ENCODE peak calls at places on chromosomes 3 and 15, in seven cellular contexts. S, G, X, F, V, B and D are unnamed samples.

GRCh38 chr3:128504957-128505730 is 12.1 kb upstream of the GATA2 start:
- DNase-seq in S (no peak), G (no peak), X (no peak), F (no peak), V (no peak), B (no peak), D (no peak)

GRCh38 chr3:13352621-13353131 is 67.4 kb downstream of the NUP210 start:
- DNase-seq in S (no peak), G (no peak), X (peak), F (no peak), V (peak), B (peak), D (no peak)

GRCh38 chr15:60328852-60329443 is 68.8 kb downstream of the ANXA2 start:
- DNase-seq in S (peak), G (no peak), X (peak), F (no peak), V (peak), B (no peak), D (no peak)

GRCh38 chr15:89114974-89115373 is 26.7 kb downstream of the ABHD2 start:
- DNase-seq in S (no peak), G (no peak), X (peak), F (no peak), V (no peak), B (peak), D (no peak)

GRCh38 chr3:81550415-81550814 is 211.0 kb downstream of the GBE1 start:
- DNase-seq in S (no peak), G (no peak), X (peak), F (no peak), V (no peak), B (peak), D (no peak)

GRCh38 chr3:107001635-107002034 is 375.6 kb upstream of the CCDC54 start:
- DNase-seq in S (no peak), G (no peak), X (no peak), F (no peak), V (no peak), B (no peak), D (no peak)

GRCh38 chr3:45870099-45870498 is 16.2 kb upstream of the CCR9 start:
- DNase-seq in S (no peak), G (no peak), X (no peak), F (no peak), V (no peak), B (no peak), D (no peak)

GRCh38 chr3:190183121-190183520 is 62.4 kb upstream of the P3H2 start:
- DNase-seq in S (no peak), G (no peak), X (peak), F (no peak), V (no peak), B (peak), D (no peak)

GRCh38 chr15:95024388-95024787 is 793.0 kb downstream of the MCTP2 start:
- DNase-seq in S (peak), G (no peak), X (peak), F (no peak), V (no peak), B (peak), D (no peak)

GRCh38 chr3:51773529-51773928 is 5.5 kb downstream of the IQCF6 start:
- DNase-seq in S (no peak), G (no peak), X (no peak), F (no peak), V (no peak), B (no peak), D (no peak)

GRCh38 chr3:74606987-74607386 is 7.5 kb downstream of the CNTN3 start:
- DNase-seq in S (no peak), G (no peak), X (no peak), F (no peak), V (no peak), B (no peak), D (no peak)

GRCh38 chr3:84692261-84692660 is 266.5 kb upstream of the CADM2 start:
- DNase-seq in S (no peak), G (no peak), X (no peak), F (no peak), V (no peak), B (no peak), D (no peak)

GRCh38 chr15:67783303-67783702 is 42.0 kb upstream of the SKOR1 start:
- DNase-seq in S (peak), G (no peak), X (no peak), F (no peak), V (no peak), B (no peak), D (no peak)

GRCh38 chr15:58182460-58183163 is 44.4 kb downstream of the AQP9 start:
- DNase-seq in S (peak), G (peak), X (peak), F (no peak), V (peak), B (peak), D (peak)

GRCh38 chr3:67662733-67663132 is 8.3 kb upstream of the SUCLG2 start:
- DNase-seq in S (no peak), G (no peak), X (no peak), F (no peak), V (no peak), B (no peak), D (no peak)

GRCh38 chr3:10471337-10471721 is 34.1 kb downstream of the ATP2B2 start:
- DNase-seq in S (no peak), G (no peak), X (no peak), F (no peak), V (no peak), B (peak), D (no peak)

GRCh38 chr3:184466413-184466960 is 86.6 kb downstream of the CHRD start:
- DNase-seq in S (no peak), G (no peak), X (peak), F (peak), V (no peak), B (peak), D (no peak)

GRCh38 chr3:184237211-184237610 is 7.8 kb downstream of the VWA5B2 start:
- DNase-seq in S (no peak), G (no peak), X (no peak), F (no peak), V (no peak), B (no peak), D (no peak)

GRCh38 chr3:146498002-146498736 is 28.8 kb upstream of the PLSCR2 start:
- DNase-seq in S (no peak), G (no peak), X (no peak), F (no peak), V (no peak), B (no peak), D (no peak)

GRCh38 chr3:171157980-171158379 is 131.5 kb upstream of the SLC2A2 start:
- DNase-seq in S (no peak), G (no peak), X (no peak), F (no peak), V (no peak), B (no peak), D (no peak)
- H3K27ac ChIP-seq in S (no peak), G (no peak), X (no peak), F (no peak), V (no peak), B (no peak), D (peak)

GRCh38 chr3:33909547-33909946 is 111.1 kb downstream of the PDCD6IP start:
- DNase-seq in S (no peak), G (no peak), X (no peak), F (no peak), V (no peak), B (no peak), D (no peak)
- H3K27ac ChIP-seq in S (no peak), G (no peak), X (no peak), F (no peak), V (no peak), B (no peak), D (no peak)

GRCh38 chr3:15645246-15645645 is 43.7 kb downstream of the BTD start:
- DNase-seq in S (no peak), G (no peak), X (no peak), F (no peak), V (no peak), B (no peak), D (no peak)
- H3K27ac ChIP-seq in S (no peak), G (no peak), X (peak), F (no peak), V (no peak), B (peak), D (no peak)

GRCh38 chr3:89268059-89268458 is 160.6 kb downstream of the EPHA3 start:
- DNase-seq in S (no peak), G (no peak), X (no peak), F (no peak), V (no peak), B (peak), D (no peak)
- H3K27ac ChIP-seq in S (no peak), G (no peak), X (no peak), F (no peak), V (no peak), B (no peak), D (no peak)

GRCh38 chr3:49669352-49669751 is 4.8 kb upstream of the APEH start:
- DNase-seq in S (no peak), G (no peak), X (no peak), F (no peak), V (no peak), B (no peak), D (no peak)
- H3K27ac ChIP-seq in S (no peak), G (no peak), X (no peak), F (no peak), V (no peak), B (no peak), D (no peak)

DNA sequence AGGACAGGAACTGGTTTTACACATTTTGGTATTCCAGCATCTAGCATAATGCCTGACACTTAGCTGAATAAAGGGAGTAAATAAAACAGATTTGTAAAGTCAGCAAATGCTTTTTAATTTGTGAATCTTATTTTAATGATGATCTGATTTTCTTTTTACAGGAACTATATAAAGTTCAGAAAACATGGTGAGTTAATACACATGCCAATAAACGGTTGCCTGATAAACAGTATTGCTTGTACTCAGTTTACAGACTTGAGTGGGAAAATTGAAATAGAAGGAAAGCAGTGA is 1.4 kb downstream of the PSMA4 start:
- DNase-seq in S (no peak), G (no peak), X (no peak), F (no peak), V (no peak), B (no peak), D (no peak)
- H3K27ac ChIP-seq in S (peak), G (no peak), X (peak), F (peak), V (peak), B (peak), D (no peak)

GRCh38 chr15:85406916-85407315 is 26.5 kb downstream of the AKAP13 start:
- DNase-seq in S (no peak), G (no peak), X (peak), F (no peak), V (no peak), B (peak), D (no peak)
- H3K27ac ChIP-seq in S (peak), G (no peak), X (peak), F (no peak), V (no peak), B (peak), D (no peak)

GRCh38 chr15:96053039-96054021 is 277.2 kb upstream of the NR2F2 start:
- DNase-seq in S (no peak), G (peak), X (peak), F (peak), V (peak), B (peak), D (no peak)
- H3K27ac ChIP-seq in S (no peak), G (no peak), X (no peak), F (peak), V (peak), B (no peak), D (no peak)